ENCODE peak calls at places on chromosome 15, in seven cellular contexts. I is activated naive CD4-positive, alpha-beta T cell treated with anti-CD3 and anti-CD28 coated beads, Interleukin-2, amount 50 U/mL, for 16 hours; O is ELF-1; M is astrocyte of the spinal cord; S is HTR-8/SVneo; G is HuH-7; T is ACHN. K is an unnamed sample.

GRCh38 chr15:72902245-72902928 is 118.8 kb upstream of the ADPGK start:
- DNase-seq in O (peak), M (peak), S (peak), G (no peak), T (no peak), I (no peak), K (peak)

GRCh38 chr15:101141926-101142527 is 109.8 kb downstream of the CHSY1 start:
- DNase-seq in G (no peak), I (no peak), M (no peak), T (no peak), S (no peak), O (no peak), K (no peak)

GRCh38 chr15:82263350-82263749 is 732 bp downstream of the SAXO2 start:
- DNase-seq in T (no peak), O (no peak), S (no peak), M (no peak), G (peak), I (no peak), K (no peak)

GRCh38 chr15:68383161-68384074 is 48.5 kb downstream of the ITGA11 start:
- DNase-seq in I (peak), O (no peak), T (peak), S (peak), M (peak), G (peak), K (peak)

GRCh38 chr15:40069178-40070165 is 30.5 kb upstream of the SRP14 start:
- DNase-seq in T (peak), G (no peak), I (no peak), S (no peak), M (peak), O (peak), K (no peak)

GRCh38 chr15:65869954-65870871 is 922 bp downstream of the RAB11A start:
- DNase-seq in M (peak), I (no peak), T (peak), S (peak), O (peak), G (peak), K (peak)

GRCh38 chr15:29105151-29105785 is 164.4 kb downstream of the NSMCE3 start:
- DNase-seq in O (peak), S (no peak), G (no peak), T (no peak), M (peak), I (no peak), K (no peak)

GRCh38 chr15:55218068-55218467 is 21.3 kb upstream of the RSL24D1 start:
- DNase-seq in M (no peak), S (no peak), I (no peak), G (no peak), T (no peak), O (no peak), K (no peak)

GRCh38 chr15:74530771-74531143 is 10.3 kb upstream of the ARID3B start:
- DNase-seq in G (no peak), T (no peak), S (no peak), M (no peak), O (no peak), I (no peak), K (no peak)

GRCh38 chr15:100875976-100876375 is 3.7 kb upstream of the ALDH1A3 start:
- DNase-seq in T (no peak), S (no peak), O (no peak), I (no peak), G (no peak), M (no peak), K (no peak)

GRCh38 chr15:50144342-50145120 is 25.5 kb upstream of the ATP8B4 start:
- DNase-seq in O (no peak), M (no peak), S (no peak), I (no peak), G (no peak), T (no peak), K (no peak)

GRCh38 chr15:44536298-44536961 is 517 bp upstream of the EIF3J start:
- DNase-seq in G (peak), I (no peak), O (no peak), T (peak), S (peak), M (no peak), K (peak)

GRCh38 chr15:84586641-84587160 is 14.1 kb upstream of the ZSCAN2 start:
- DNase-seq in M (no peak), O (no peak), G (no peak), I (no peak), S (no peak), T (no peak), K (no peak)

GRCh38 chr15:80059786-80060489 is 462 bp downstream of the ZFAND6 start:
- DNase-seq in M (no peak), O (peak), T (peak), G (peak), I (peak), S (peak), K (peak)

GRCh38 chr15:31522056-31522455 is 195.4 kb downstream of the KLF13 start:
- DNase-seq in S (no peak), T (no peak), M (no peak), O (no peak), I (no peak), G (no peak), K (no peak)

GRCh38 chr15:64740361-64741170 is 34.8 kb downstream of the RBPMS2 start:
- DNase-seq in M (peak), S (no peak), T (no peak), G (no peak), O (no peak), I (no peak), K (peak)

GRCh38 chr15:73923488-73924164 is 2.6 kb upstream of the LOXL1 start:
- DNase-seq in I (no peak), T (no peak), M (no peak), S (no peak), O (peak), G (no peak), K (no peak)

GRCh38 chr15:49438970-49439631 is 16.1 kb downstream of the FGF7 start:
- DNase-seq in G (no peak), I (no peak), M (no peak), O (no peak), T (no peak), S (no peak), K (no peak)

GRCh38 chr15:61917457-61917856 is 142.8 kb downstream of the VPS13C start:
- DNase-seq in M (no peak), G (no peak), O (no peak), T (no peak), S (no peak), I (no peak), K (no peak)

GRCh38 chr15:66679657-66680108 is 22.4 kb upstream of the SMAD6 start:
- DNase-seq in M (no peak), S (no peak), O (peak), G (peak), T (no peak), I (no peak), K (peak)

GRCh38 chr15:77508541-77509505 is 88.1 kb downstream of the HMG20A start:
- DNase-seq in I (no peak), G (no peak), S (no peak), T (no peak), M (peak), O (peak), K (peak)

GRCh38 chr15:58442122-58442521 is 10.3 kb downstream of the LIPC start:
- DNase-seq in O (no peak), S (no peak), G (no peak), M (no peak), T (no peak), I (no peak), K (no peak)

GRCh38 chr15:56805466-56806146 is 72.3 kb upstream of the ZNF280D start:
- DNase-seq in G (no peak), I (no peak), O (no peak), S (peak), M (peak), T (peak), K (peak)

GRCh38 chr15:90400759-90401314 is 12.8 kb downstream of the IQGAP1 start:
- DNase-seq in T (peak), G (peak), O (peak), S (peak), I (peak), M (peak), K (peak)

GRCh38 chr15:22808761-22809280 is 22.4 kb downstream of the NIPA1 start:
- DNase-seq in O (no peak), T (no peak), I (no peak), G (no peak), M (peak), S (no peak), K (no peak)

GRCh38 chr15:68972201-68973065 is 42.1 kb upstream of the NOX5 start:
- DNase-seq in T (no peak), S (no peak), I (no peak), O (no peak), M (no peak), G (no peak), K (no peak)

GRCh38 chr15:34793901-34794300 is 1.4 kb downstream of the ACTC1 start:
- DNase-seq in S (no peak), G (no peak), M (no peak), I (no peak), T (no peak), O (no peak), K (no peak)

GRCh38 chr15:55742927-55743614 is at the start of gene PRTG:
- DNase-seq in M (peak), G (peak), I (no peak), O (peak), T (peak), S (peak), K (peak)

GRCh38 chr15:89916660-89917059 is 3.9 kb upstream of the ARPIN start:
- DNase-seq in G (no peak), I (no peak), T (no peak), M (no peak), O (no peak), S (no peak), K (no peak)

GRCh38 chr15:74159773-74160172 is 13.7 kb upstream of the ISLR start:
- DNase-seq in I (no peak), S (no peak), T (no peak), G (no peak), O (no peak), M (no peak), K (no peak)

GRCh38 chr15:59018833-59019232 is 31.4 kb downstream of the RNF111 start:
- DNase-seq in O (no peak), M (no peak), I (no peak), T (no peak), S (no peak), G (no peak), K (no peak)

GRCh38 chr15:80895965-80896364 is 93.7 kb downstream of the MESD start:
- DNase-seq in T (no peak), I (no peak), G (no peak), O (no peak), M (no peak), S (no peak), K (no peak)

GRCh38 chr15:36817776-36818175 is 238.3 kb downstream of the CDIN1 start:
- DNase-seq in I (no peak), S (no peak), T (no peak), O (no peak), G (no peak), M (no peak), K (no peak)

GRCh38 chr15:58081891-58082290 is 16.4 kb upstream of the ALDH1A2 start:
- DNase-seq in O (no peak), G (no peak), S (no peak), I (no peak), T (no peak), M (no peak), K (no peak)

K was measured in mesenchymal stem cell.